ENCODE peak calls at places on chromosomes 5 and 9, in five cellular contexts. F, J, I, A and N are unnamed samples.

GRCh38 chr5:94409440-94409839 is 209.0 kb downstream of the KIAA0825 start:
- DNase-seq in A (no peak), I (no peak), J (no peak), F (no peak), N (no peak)

GRCh38 chr5:36631161-36631560 is 24.8 kb downstream of the SLC1A3 start:
- DNase-seq in A (no peak), F (no peak), I (no peak), J (no peak), N (no peak)

GRCh38 chr9:7325980-7326379 is 473.6 kb downstream of the DMAC1 start:
- DNase-seq in F (no peak), J (no peak), A (no peak), I (no peak), N (no peak)

GRCh38 chr5:62650197-62650596 is 71.6 kb downstream of the LRRC70 start:
- DNase-seq in A (no peak), I (no peak), J (no peak), F (peak), N (no peak)

GRCh38 chr5:95446009-95446408 is 54.8 kb downstream of the FAM81B start:
- DNase-seq in A (no peak), F (peak), J (peak), I (no peak), N (no peak)

GRCh38 chr9:72592501-72593403 is 71.3 kb downstream of the TMC1 start:
- DNase-seq in A (no peak), F (peak), I (peak), J (peak), N (no peak)

GRCh38 chr5:110377411-110378392 is 348.8 kb downstream of the TMEM232 start:
- DNase-seq in F (peak), J (no peak), A (no peak), I (no peak), N (no peak)

GRCh38 chr5:65506961-65507360 is 25.2 kb upstream of the ADAMTS6 start:
- DNase-seq in I (no peak), J (no peak), F (peak), A (no peak), N (no peak)

GRCh38 chr5:106454651-106455415 is 1215.9 kb downstream of the EFNA5 start:
- DNase-seq in J (peak), A (no peak), F (no peak), I (no peak), N (no peak)

GRCh38 chr9:7549261-7549660 is 250.3 kb downstream of the DMAC1 start:
- DNase-seq in A (no peak), J (no peak), I (no peak), F (no peak), N (peak)

GRCh38 chr5:132001647-132002561 is 9.6 kb downstream of the ACSL6 start:
- DNase-seq in F (peak), J (no peak), A (no peak), I (no peak), N (no peak)

GRCh38 chr5:112097768-112098167 is 321.3 kb downstream of the EPB41L4A start:
- DNase-seq in J (no peak), I (no peak), A (no peak), F (no peak), N (no peak)

GRCh38 chr9:137740311-137740710 is 121.5 kb downstream of the EHMT1 start:
- DNase-seq in A (no peak), I (peak), J (no peak), F (peak), N (peak)

GRCh38 chr5:32276173-32276853 is 36.4 kb downstream of the MTMR12 start:
- DNase-seq in F (no peak), I (no peak), J (no peak), A (no peak), N (no peak)

GRCh38 chr9:21326526-21327139 is 8.6 kb downstream of the KLHL9 start:
- DNase-seq in F (peak), A (no peak), J (no peak), I (no peak), N (peak)

GRCh38 chr5:57172466-57172961 is 1.3 kb upstream of the GPBP1 start:
- DNase-seq in A (no peak), F (no peak), I (peak), J (peak), N (no peak)

GRCh38 chr5:81656788-81657187 is 94.1 kb downstream of the SSBP2 start:
- DNase-seq in J (no peak), F (no peak), I (no peak), A (no peak), N (no peak)

GRCh38 chr5:65769539-65769938 is 47.5 kb downstream of the NLN start:
- DNase-seq in J (peak), I (no peak), A (no peak), F (peak), N (no peak)

GRCh38 chr9:86513429-86513828 is 159.2 kb upstream of the TUT7 start:
- DNase-seq in I (no peak), A (no peak), J (no peak), F (no peak), N (no peak)

GRCh38 chr5:104247260-104247659 is 684.7 kb upstream of the NUDT12 start:
- DNase-seq in I (no peak), J (no peak), F (no peak), A (no peak), N (no peak)